ENCODE peak calls at places on chromosomes 5 and 9, in four cellular contexts. K is GM23338, V is PC-3, P is lung. N is an unnamed sample.

GRCh38 chr5:57595530-57596098 is 113.0 kb upstream of the ACTBL2 start:
- DNase-seq in K (no peak), V (no peak), P (no peak), N (no peak)

GRCh38 chr5:38695021-38695961 is 138.8 kb upstream of the LIFR start:
- DNase-seq in K (no peak), V (no peak), P (no peak), N (no peak)

GRCh38 chr9:86766912-86767311 is 180.4 kb downstream of the GAS1 start:
- DNase-seq in K (no peak), V (peak; percentile 66), P (no peak), N (no peak)

GRCh38 chr5:171568389-171568788 is 148.9 kb downstream of the FGF18 start:
- DNase-seq in K (no peak), V (no peak), P (no peak), N (no peak)

GRCh38 chr9:112380102-112380581 is at the start of gene HSDL2:
- DNase-seq in K (peak; percentile 19), V (peak; percentile 30), P (no peak), N (peak; percentile 20)

GRCh38 chr5:180787711-180788431 is 14.7 kb downstream of the MGAT1 start:
- DNase-seq in K (no peak), V (no peak), P (no peak), N (no peak)

GRCh38 chr9:21688108-21689102 is 114.0 kb upstream of the MTAP start:
- DNase-seq in K (no peak), V (peak; percentile 84), P (no peak), N (no peak)

GRCh38 chr9:106486685-106487084 is 376.3 kb upstream of the ZNF462 start:
- DNase-seq in K (no peak), V (no peak), P (no peak), N (no peak)

GRCh38 chr5:146947181-146947941 is 68.8 kb upstream of the PPP2R2B start:
- DNase-seq in K (peak; percentile 62), V (peak; percentile 34), P (no peak), N (no peak)

GRCh38 chr5:66994790-66995189 is 201.8 kb downstream of the CD180 start:
- DNase-seq in K (no peak), V (peak; percentile 79), P (no peak), N (no peak)

GRCh38 chr9:124197177-124198095 is 60.3 kb upstream of the NEK6 start:
- DNase-seq in K (no peak), V (no peak), P (peak; percentile 57), N (peak; percentile 65)

GRCh38 chr9:136539427-136540412 is 6.1 kb downstream of the NOTCH1 start:
- DNase-seq in K (peak; percentile 70), V (peak; percentile 94), P (peak; percentile 98), N (peak; percentile 91)

GRCh38 chr9:15622596-15622995 is 69.8 kb downstream of the CCDC171 start:
- DNase-seq in K (peak; percentile 23), V (peak; percentile 43), P (no peak), N (no peak)

GRCh38 chr5:150144876-150145275 is 10.8 kb downstream of the PDGFRB start:
- DNase-seq in K (no peak), V (no peak), P (no peak), N (no peak)

GRCh38 chr9:98998441-98999151 is 54.9 kb downstream of the COL15A1 start:
- DNase-seq in K (peak; percentile 82), V (peak; percentile 67), P (peak; percentile 82), N (peak; percentile 79)

GRCh38 chr5:141094481-141095262 is at the start of gene PCDHB2:
- DNase-seq in K (peak; percentile 98), V (peak; percentile 81), P (no peak), N (no peak)
- TF ChIP-seq CTCF in K (peak; percentile 89), V (peak; percentile 73), P (no peak), N (no peak)

GRCh38 chr9:130104413-130105193 is 50.9 kb downstream of the GPR107 start:
- DNase-seq in K (no peak), V (no peak), P (no peak), N (no peak)
- TF ChIP-seq CTCF in K (no peak), V (no peak), P (no peak), N (no peak)

DNA sequence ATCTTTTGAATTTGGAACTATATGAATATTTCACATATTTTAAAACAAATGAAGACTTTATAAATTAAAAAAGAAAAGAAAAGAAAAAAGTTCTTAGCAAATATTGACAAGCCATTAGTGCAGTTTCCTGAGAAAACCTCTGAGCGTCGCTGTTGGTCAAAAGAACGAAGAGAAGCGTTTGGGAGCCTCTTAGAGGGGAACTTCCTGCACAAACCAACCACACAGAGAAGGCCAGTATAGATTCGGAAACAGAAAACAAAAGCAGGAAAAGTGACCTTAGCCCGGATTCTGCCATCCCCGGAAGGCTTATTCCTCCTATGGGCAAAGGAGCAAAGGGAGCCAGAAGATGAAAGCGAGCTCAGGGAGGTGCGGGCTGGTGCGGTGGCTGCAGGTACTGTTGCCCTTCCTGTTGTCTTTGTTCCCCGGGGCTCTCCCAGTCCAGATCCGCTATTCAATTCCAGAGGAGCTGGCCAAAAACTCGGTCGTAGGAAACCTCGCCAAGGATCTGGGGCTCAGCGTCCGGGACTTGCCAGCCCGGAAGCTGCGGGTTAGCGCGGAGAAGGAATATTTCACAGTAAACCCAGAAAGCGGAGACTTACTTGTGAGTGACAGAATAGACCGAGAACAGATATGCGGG is at the start of gene PCDHGB2:
- DNase-seq in K (peak; percentile 88), V (peak; percentile 63), P (no peak), N (peak; percentile 65)
- TF ChIP-seq CTCF in K (peak; percentile 80), V (peak; percentile 67), P (no peak), N (no peak)

DNA sequence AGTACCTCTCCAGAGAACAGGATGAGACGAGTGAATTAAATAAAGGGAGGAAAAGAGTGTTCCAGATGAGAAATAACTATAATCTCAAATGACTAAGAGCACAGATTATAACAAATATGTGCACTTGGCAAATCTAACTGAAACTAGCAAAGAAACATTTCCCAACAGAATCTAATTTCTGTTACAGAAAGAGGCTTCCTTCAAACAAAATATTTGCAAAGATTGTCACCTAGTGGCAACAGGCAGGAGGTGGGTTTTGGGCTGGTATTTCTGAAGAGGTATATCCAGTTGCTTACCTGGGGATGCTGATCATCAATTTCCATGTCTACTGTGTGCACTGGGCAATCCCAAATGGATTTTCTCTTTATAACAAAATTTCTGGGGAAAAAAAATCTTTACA is 5.6 kb upstream of the SPDL1 start:
- DNase-seq in K (peak; percentile 50), V (peak; percentile 54), P (no peak), N (no peak)
- TF ChIP-seq CTCF in K (peak; percentile 63), V (peak; percentile 66), P (no peak), N (peak; percentile 9)

GRCh38 chr5:135724475-135725065 is 109.9 kb upstream of the SLC25A48 start:
- DNase-seq in K (no peak), V (no peak), P (no peak), N (no peak)

GRCh38 chr5:135729582-135729879 is 104.9 kb upstream of the SLC25A48 start:
- DNase-seq in K (peak; percentile 57), V (peak; percentile 6), P (no peak), N (no peak)
- TF ChIP-seq CTCF in K (peak; percentile 63), V (peak; percentile 28), P (no peak), N (no peak)

GRCh38 chr5:113266913-113267227 is 167.9 kb downstream of the TSSK1B start:
- DNase-seq in K (no peak), V (peak; percentile 46), P (no peak), N (no peak)

GRCh38 chr5:113269023-113269997 is 165.5 kb downstream of the TSSK1B start:
- DNase-seq in K (no peak), V (no peak), P (no peak), N (no peak)

GRCh38 chr5:113267361-113267900 is 167.4 kb downstream of the TSSK1B start:
- DNase-seq in K (no peak), V (no peak), P (no peak), N (no peak)

GRCh38 chr5:113270081-113270480 is 164.7 kb downstream of the TSSK1B start:
- DNase-seq in K (no peak), V (no peak), P (no peak), N (no peak)

DNA sequence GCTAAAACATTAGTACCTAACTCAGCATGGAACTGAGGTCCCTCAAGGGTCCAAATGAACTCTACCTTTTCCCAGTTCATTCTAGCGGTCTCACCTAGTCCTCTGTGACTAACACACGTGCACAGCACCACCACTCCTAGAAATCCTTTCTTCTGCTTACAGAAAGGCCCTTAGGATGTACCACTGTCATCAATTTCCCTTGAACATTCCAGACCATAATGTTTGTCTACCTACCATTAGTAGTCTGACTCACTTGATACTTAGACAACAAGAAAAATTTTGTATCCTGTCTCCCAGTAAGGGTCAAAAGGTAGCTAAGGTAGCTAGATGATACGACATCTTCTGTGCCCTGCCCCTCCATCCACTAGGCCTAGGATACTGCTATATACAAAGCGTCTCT is 166.6 kb downstream of the TSSK1B start:
- DNase-seq in K (no peak), V (peak; percentile 47), P (no peak), N (no peak)
- TF ChIP-seq CTCF in K (no peak), V (no peak), P (no peak), N (no peak)

GRCh38 chr9:91736311-91736710 is 213.7 kb downstream of the ROR2 start:
- DNase-seq in K (no peak), V (no peak), P (no peak), N (no peak)

GRCh38 chr9:91733006-91733624 is 216.9 kb downstream of the ROR2 start:
- DNase-seq in K (no peak), V (no peak), P (no peak), N (no peak)

GRCh38 chr9:91734371-91734981 is 215.6 kb downstream of the ROR2 start:
- DNase-seq in K (peak; percentile 75), V (peak; percentile 56), P (peak; percentile 62), N (peak; percentile 84)

GRCh38 chr9:91740713-91741112 is 209.3 kb downstream of the ROR2 start:
- DNase-seq in K (peak; percentile 26), V (peak; percentile 10), P (no peak), N (no peak)

GRCh38 chr9:91736898-91737601 is 213.0 kb downstream of the ROR2 start:
- DNase-seq in K (no peak), V (no peak), P (no peak), N (no peak)
- TF ChIP-seq CTCF in K (no peak), V (no peak), P (no peak), N (no peak)

DNA sequence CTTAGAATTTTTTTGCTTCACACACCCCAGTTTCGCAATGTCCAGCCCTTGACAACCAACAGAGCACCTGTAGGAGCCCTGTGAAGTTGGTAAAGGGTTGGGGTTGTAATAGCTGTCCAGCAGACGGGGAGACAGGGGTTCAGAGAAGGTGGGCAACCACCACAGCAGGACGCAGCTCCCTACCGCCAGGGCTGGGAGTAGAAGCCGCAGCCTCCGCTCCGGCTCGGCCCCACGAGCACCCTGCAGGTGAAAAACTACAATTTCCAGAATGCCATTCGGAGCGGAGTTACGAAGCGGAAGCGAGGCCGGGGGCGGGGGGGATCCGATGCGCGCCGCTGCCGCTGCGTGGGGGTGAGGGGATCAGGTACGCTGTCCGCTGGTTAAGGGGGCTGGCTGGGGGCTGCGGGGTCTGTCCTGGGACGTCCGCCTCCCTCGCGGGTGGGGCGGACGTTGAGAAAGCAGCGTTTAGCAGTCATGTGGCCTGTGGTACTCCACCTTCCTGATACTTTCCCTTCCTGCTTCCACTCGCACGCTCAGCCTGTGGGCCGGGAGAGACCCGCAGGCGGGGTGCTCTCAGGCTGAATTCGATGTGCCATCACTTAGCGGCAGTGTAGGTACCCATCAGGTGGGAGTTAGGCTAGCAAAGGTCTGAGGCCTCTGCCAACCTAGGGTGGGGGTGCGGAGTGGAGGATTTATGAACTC is at the start of gene TRMT10B:
- DNase-seq in K (peak; percentile 93), V (peak; percentile 61), P (peak; percentile 71), N (peak; percentile 92)
- TF ChIP-seq CTCF in K (no peak), V (no peak), P (no peak), N (no peak)

GRCh38 chr5:6525910-6526309 is 77.3 kb downstream of the UBE2QL1 start:
- DNase-seq in K (peak; percentile 67), V (peak; percentile 92), P (no peak), N (peak; percentile 66)
- TF ChIP-seq CTCF in K (peak; percentile 54), V (peak; percentile 96), P (no peak), N (peak; percentile 23)

GRCh38 chr5:129400395-129400983 is 59.6 kb upstream of the ADAMTS19 start:
- DNase-seq in K (no peak), V (peak; percentile 22), P (no peak), N (no peak)
- TF ChIP-seq CTCF in K (peak; percentile 27), V (peak; percentile 54), P (no peak), N (no peak)